ENCODE peak calls at places on chromosomes 3 and 15, in eight cellular contexts. Z is CD8-positive, alpha-beta T cell; A is foreskin fibroblast; G is mammary epithelial cell; V is astrocyte of the spinal cord; H is fibroblast of lung; U is cardiac muscle cell; O is left lung. L is an unnamed sample.

GRCh38 chr3:9142346-9142745 is 107.1 kb downstream of the SRGAP3 start:
- DNase-seq in U (no peak), V (no peak), H (no peak), A (no peak), O (no peak), Z (no peak), G (peak; percentile 41), L (no peak)

GRCh38 chr3:104388624-104389023 is 978.1 kb upstream of the ALCAM start:
- DNase-seq in U (no peak), G (peak; percentile 5), A (no peak), H (peak; percentile 48), V (peak; percentile 35), Z (no peak), O (no peak), L (no peak)

GRCh38 chr15:100688549-100689120 is 86.2 kb downstream of the ASB7 start:
- DNase-seq in O (no peak), V (no peak), A (no peak), H (no peak), G (no peak), U (no peak), Z (no peak), L (no peak)

GRCh38 chr3:83523470-83524073 is 1435.2 kb upstream of the CADM2 start:
- DNase-seq in H (peak; percentile 46), Z (no peak), A (no peak), U (peak; percentile 79), O (no peak), V (peak; percentile 67), G (peak; percentile 44), L (peak; percentile 71)

GRCh38 chr3:9746330-9746729 is 3.4 kb upstream of the OGG1 start:
- DNase-seq in O (no peak), G (no peak), H (peak; percentile 84), V (peak; percentile 87), Z (no peak), U (no peak), A (peak; percentile 82), L (no peak)

GRCh38 chr15:70508561-70509281 is 254.6 kb downstream of the UACA start:
- DNase-seq in H (peak; percentile 73), A (peak; percentile 80), V (peak; percentile 86), O (peak; percentile 76), Z (no peak), G (peak; percentile 78), U (no peak), L (peak; percentile 40)

GRCh38 chr15:99257107-99257750 is 5.9 kb downstream of the LRRC28 start:
- DNase-seq in V (no peak), A (no peak), U (no peak), G (no peak), H (no peak), O (no peak), Z (no peak), L (no peak)

GRCh38 chr3:177676947-177677587 is 479.8 kb upstream of the TBL1XR1 start:
- DNase-seq in V (peak; percentile 31), G (no peak), A (no peak), U (no peak), H (no peak), Z (no peak), O (no peak), L (no peak)

GRCh38 chr3:43879166-43879565 is 188.4 kb downstream of the ABHD5 start:
- DNase-seq in Z (no peak), H (no peak), U (peak; percentile 57), O (no peak), A (no peak), V (no peak), G (peak; percentile 25), L (peak; percentile 58)

GRCh38 chr15:85379403-85380131 is 836 bp upstream of the AKAP13 start:
- DNase-seq in H (peak; percentile 31), U (no peak), O (no peak), G (peak; percentile 44), Z (peak; percentile 22), A (no peak), V (no peak), L (peak; percentile 59)

GRCh38 chr3:64972793-64973192 is 285.0 kb upstream of the ADAMTS9 start:
- DNase-seq in Z (no peak), U (no peak), A (no peak), G (peak; percentile 66), V (peak; percentile 71), O (no peak), H (peak; percentile 12), L (no peak)

GRCh38 chr3:51024765-51025681 is 350.3 kb downstream of the DOCK3 start:
- DNase-seq in G (no peak), Z (peak; percentile 63), U (peak; percentile 10), O (no peak), V (no peak), H (no peak), A (no peak), L (peak; percentile 45)

GRCh38 chr3:37620071-37620635 is 241.5 kb upstream of the CTDSPL start:
- DNase-seq in H (no peak), G (no peak), V (no peak), Z (no peak), O (no peak), U (peak; percentile 43), A (no peak), L (no peak)

GRCh38 chr3:155744091-155744625 is 713 bp downstream of the PLCH1 start:
- DNase-seq in V (peak; percentile 22), G (peak; percentile 33), A (no peak), Z (peak; percentile 3), H (no peak), O (peak; percentile 61), U (peak; percentile 77), L (peak; percentile 31)

GRCh38 chr3:120795959-120796358 is 53.4 kb downstream of the GTF2E1 start:
- DNase-seq in O (no peak), A (no peak), G (no peak), H (no peak), Z (no peak), V (no peak), U (no peak), L (no peak)

DNA sequence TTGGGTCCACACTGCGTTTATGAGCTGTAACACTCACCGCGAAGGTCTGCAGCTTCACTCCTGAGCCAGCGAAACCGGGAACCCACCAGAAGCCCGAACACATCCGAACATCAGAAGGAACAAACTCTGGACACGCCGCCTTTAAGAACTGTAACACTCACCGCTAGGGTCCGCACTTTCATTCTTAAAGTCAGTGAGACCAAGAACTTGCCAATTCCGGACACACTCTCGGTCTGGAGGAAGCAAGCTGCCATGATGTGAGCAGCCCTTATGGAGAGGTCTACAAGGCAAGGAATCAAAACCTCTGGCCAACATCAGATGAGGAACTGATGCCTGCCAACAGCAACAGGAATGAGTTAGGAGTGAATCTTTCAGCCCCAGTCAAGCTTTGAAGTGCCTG is 62.9 kb downstream of the SLC28A2 start:
- DNase-seq in U (no peak), H (peak; percentile 40), G (no peak), A (no peak), O (no peak), V (no peak), Z (no peak), L (peak; percentile 36)
- TF ChIP-seq CTCF in U (peak; percentile 13), H (peak; percentile 28), G (no peak), A (peak; percentile 7), O (no peak), V (no peak), Z (no peak), L (no peak)

GRCh38 chr3:187291001-187291511 is 481 bp downstream of the MASP1 start:
- DNase-seq in V (peak; percentile 53), Z (no peak), A (peak; percentile 47), H (peak; percentile 40), O (no peak), U (peak; percentile 44), G (no peak), L (no peak)

GRCh38 chr3:187290561-187290960 is 976 bp downstream of the MASP1 start:
- DNase-seq in U (no peak), A (no peak), O (no peak), V (no peak), G (no peak), Z (no peak), H (no peak), L (no peak)

GRCh38 chr3:187292186-187292585 is 649 bp upstream of the MASP1 start:
- DNase-seq in H (no peak), V (no peak), O (no peak), Z (no peak), A (no peak), U (peak; percentile 35), G (no peak), L (no peak)

GRCh38 chr3:187292631-187293513 is 1.3 kb upstream of the MASP1 start:
- DNase-seq in O (no peak), V (no peak), A (no peak), H (no peak), Z (no peak), G (no peak), U (no peak), L (no peak)

GRCh38 chr3:187291512-187292132 is at the start of gene MASP1:
- DNase-seq in O (no peak), U (peak; percentile 77), G (no peak), A (no peak), Z (no peak), V (peak; percentile 15), H (peak; percentile 17), L (no peak)
- H3K4me3 ChIP-seq in O (no peak within 1 kb of the TSS), U (peak within 1 kb of the TSS; percentile 63), G (no peak within 1 kb of the TSS), A (peak within 1 kb of the TSS; percentile 84), Z (no peak within 1 kb of the TSS), V (no peak within 1 kb of the TSS), H (peak within 1 kb of the TSS; percentile 74), L (no peak within 1 kb of the TSS)

GRCh38 chr3:157865449-157865862 is 240.8 kb downstream of the SHOX2 start:
- DNase-seq in O (no peak), G (peak; percentile 8), U (peak; percentile 9), Z (peak; percentile 5), H (no peak), V (no peak), A (no peak), L (peak; percentile 72)
- TF ChIP-seq CTCF in O (peak; percentile 59), G (peak; percentile 72), U (peak; percentile 56), Z (no peak), H (peak; percentile 51), V (peak; percentile 51), A (peak; percentile 37), L (peak; percentile 89)

GRCh38 chr3:71066849-71067261 is 516.7 kb downstream of the FOXP1 start:
- DNase-seq in Z (no peak), A (no peak), U (no peak), G (peak; percentile 64), V (no peak), H (peak; percentile 80), O (no peak), L (no peak)
- H3K4me3 ChIP-seq in Z (peak overlapping the region; percentile 72), A (no peak overlapping the region), U (peak overlapping the region; percentile 61), G (peak overlapping the region; percentile 70), V (no peak overlapping the region), H (no peak overlapping the region), O (no peak overlapping the region), L (no peak overlapping the region)

GRCh38 chr3:103184772-103185171 is 750.0 kb downstream of the ZPLD1 start:
- DNase-seq in O (no peak), G (peak; percentile 6), Z (no peak), U (no peak), V (peak; percentile 37), A (no peak), H (no peak), L (no peak)

DNA sequence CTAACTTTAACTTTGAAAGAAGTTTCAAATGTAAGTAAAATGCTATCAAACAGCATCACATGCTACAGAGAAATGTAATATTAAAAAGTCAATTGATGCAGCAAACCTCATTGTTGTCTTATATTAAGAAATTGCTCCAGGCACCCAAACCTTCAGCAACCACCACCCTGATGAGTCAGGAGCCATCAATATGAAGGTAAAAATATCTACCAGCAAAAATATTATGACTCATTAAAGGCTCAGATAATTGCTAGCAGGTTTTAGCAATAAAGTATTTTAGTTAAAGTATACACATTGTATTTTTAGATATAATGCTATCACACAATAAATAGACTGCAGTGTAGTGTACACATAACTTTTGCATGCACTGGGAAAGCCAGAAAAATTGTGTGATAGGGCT is 746.4 kb downstream of the ZPLD1 start:
- DNase-seq in G (peak; percentile 42), V (no peak), Z (no peak), O (no peak), H (no peak), U (no peak), A (no peak), L (no peak)
- TF ChIP-seq CTCF in G (no peak), V (no peak), Z (no peak), O (no peak), H (no peak), U (no peak), A (no peak), L (no peak)

L was measured in GM12865.